ENCODE peak calls at places on chromosomes 11 and 22, in four cellular contexts. One of them, this sample, is unnamed.

GRCh38 chr11:72222106-72222891 is 2.3 kb upstream of the INPPL1 start:
- DNase-seq in HCT116: no peak
- DNase-seq in HepG2: no peak
- DNase-seq in K562: peak; percentile 16
- DNase-seq in this sample: no peak

GRCh38 chr11:100890779-100891178 is 203.7 kb downstream of the ARHGAP42 start:
- DNase-seq in HepG2: no peak
- DNase-seq in HCT116: no peak
- DNase-seq in K562: no peak
- DNase-seq in this sample: no peak

GRCh38 chr11:123519055-123519796 is 89.2 kb downstream of the GRAMD1B start:
- DNase-seq in HCT116: peak; percentile 7
- DNase-seq in HepG2: no peak
- DNase-seq in K562: no peak
- DNase-seq in this sample: no peak

GRCh38 chr22:23070418-23071162 is at the start of gene GNAZ:
- DNase-seq in K562: no peak
- DNase-seq in HCT116: no peak
- DNase-seq in HepG2: no peak
- DNase-seq in this sample: no peak

GRCh38 chr22:21942407-21942895 is 10.2 kb downstream of the PPM1F start:
- DNase-seq in HepG2: no peak
- DNase-seq in K562: no peak
- DNase-seq in HCT116: peak; percentile 44
- DNase-seq in this sample: no peak

GRCh38 chr22:48563118-48563965 is 1264.3 kb downstream of the BRD1 start:
- DNase-seq in K562: no peak
- DNase-seq in HepG2: no peak
- DNase-seq in HCT116: no peak
- DNase-seq in this sample: no peak

GRCh38 chr11:123217897-123218296 is 22.8 kb upstream of the CLMP start:
- DNase-seq in HepG2: no peak
- DNase-seq in K562: no peak
- DNase-seq in HCT116: no peak
- DNase-seq in this sample: no peak

GRCh38 chr11:30987819-30988218 is 381.7 kb downstream of the DCDC1 start:
- DNase-seq in HepG2: no peak
- DNase-seq in HCT116: no peak
- DNase-seq in K562: no peak
- DNase-seq in this sample: no peak

GRCh38 chr22:40654522-40655167 is 18.1 kb upstream of the MRTFA start:
- DNase-seq in HCT116: no peak
- DNase-seq in HepG2: no peak
- DNase-seq in K562: peak; percentile 32
- DNase-seq in this sample: no peak

GRCh38 chr11:12876340-12876739 is 132.8 kb upstream of the RASSF10 start:
- DNase-seq in HCT116: no peak
- DNase-seq in K562: no peak
- DNase-seq in HepG2: no peak
- DNase-seq in this sample: no peak

GRCh38 chr22:22884888-22885840 is 2.5 kb upstream of the IGLL5 start:
- DNase-seq in HepG2: no peak
- DNase-seq in HCT116: no peak
- DNase-seq in K562: no peak
- DNase-seq in this sample: no peak

GRCh38 chr11:31805629-31806185 is 5.4 kb downstream of the PAX6 start:
- DNase-seq in HCT116: no peak
- DNase-seq in K562: no peak
- DNase-seq in HepG2: no peak
- DNase-seq in this sample: no peak

GRCh38 chr11:128400382-128401203 is 186.8 kb downstream of the ETS1 start:
- DNase-seq in HCT116: no peak
- DNase-seq in HepG2: no peak
- DNase-seq in K562: no peak
- DNase-seq in this sample: no peak

GRCh38 chr11:63682045-63682915 is 980 bp downstream of the RTN3 start:
- DNase-seq in K562: peak; percentile 30
- DNase-seq in HepG2: peak; percentile 8
- DNase-seq in HCT116: no peak
- DNase-seq in this sample: no peak

DNA sequence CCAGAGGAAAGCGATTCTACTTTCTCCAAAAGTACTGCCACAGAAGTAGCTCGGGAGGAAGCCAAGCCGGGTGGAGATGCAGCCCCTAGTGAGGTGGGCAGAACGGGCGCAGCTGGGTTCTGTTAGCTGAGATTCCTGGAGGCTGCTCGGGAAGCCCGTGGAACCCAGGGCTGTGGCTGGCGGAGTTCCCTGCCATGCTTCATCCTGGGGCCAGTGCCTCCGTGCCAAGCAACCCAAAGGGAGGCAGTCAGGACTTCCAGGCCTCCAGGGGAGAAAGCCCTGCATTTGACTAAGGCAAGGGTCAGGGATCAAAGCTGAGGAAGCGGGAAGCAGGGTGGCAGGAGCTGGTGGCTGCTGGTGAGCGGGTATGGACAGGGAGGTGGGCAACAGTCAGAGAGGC is 6.7 kb upstream of the TRMU start:
- DNase-seq in HCT116: no peak
- DNase-seq in K562: no peak
- DNase-seq in HepG2: no peak
- DNase-seq in this sample: no peak
- TF ChIP-seq CTCF in HCT116: no peak
- TF ChIP-seq CTCF in K562: no peak
- TF ChIP-seq CTCF in HepG2: no peak
- TF ChIP-seq CTCF in this sample: no peak

GRCh38 chr11:11779975-11780374 is 61.8 kb upstream of the USP47 start:
- DNase-seq in K562: no peak
- DNase-seq in HepG2: no peak
- DNase-seq in HCT116: no peak
- DNase-seq in this sample: no peak
- H3K27me3 ChIP-seq in K562: peaks cover 14% of the 10 kb centered on the region
- H3K27me3 ChIP-seq in HepG2: peaks cover 25% of the 10 kb centered on the region
- H3K27me3 ChIP-seq in HCT116: no peaks in the 10 kb centered on the region
- H3K27me3 ChIP-seq in this sample: peaks cover 40% of the 10 kb centered on the region

DNA sequence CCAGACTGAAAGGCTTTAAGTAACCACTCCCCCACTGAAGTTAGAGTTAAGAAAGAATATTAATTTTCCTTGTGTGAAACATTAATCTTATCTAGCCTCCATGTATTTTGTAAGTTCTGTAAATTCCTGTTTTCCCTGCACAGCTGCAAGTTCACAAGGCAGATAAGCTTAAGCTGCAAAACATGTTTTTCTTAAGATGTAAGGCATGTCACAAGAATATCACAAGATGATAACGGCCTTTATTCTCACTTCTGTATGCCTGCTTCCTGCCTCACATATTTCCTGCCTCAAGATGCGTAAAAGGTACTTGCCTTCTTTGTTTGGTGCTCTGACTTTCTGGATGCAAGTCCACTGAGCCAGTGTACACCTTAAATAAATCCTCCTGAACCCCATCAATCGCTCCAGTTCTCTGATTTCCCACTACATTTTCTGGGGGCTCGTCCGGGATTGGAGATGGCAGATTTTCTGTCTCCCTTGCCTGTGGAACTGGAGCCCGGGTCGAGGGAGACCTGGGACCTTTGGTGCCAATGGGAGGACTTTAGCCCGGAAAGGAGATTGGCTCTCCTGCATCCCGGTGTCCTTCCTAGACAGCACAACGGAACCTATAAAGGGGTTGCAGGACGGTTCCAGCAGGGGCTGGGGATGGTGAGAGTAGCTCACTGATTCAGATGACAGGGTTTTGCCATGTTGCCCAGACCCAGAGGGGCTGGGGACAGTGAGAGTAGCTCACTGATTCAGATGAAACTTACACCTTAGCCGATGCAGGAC is 30.2 kb downstream of the PPARA start:
- DNase-seq in K562: no peak
- DNase-seq in HCT116: no peak
- DNase-seq in HepG2: no peak
- DNase-seq in this sample: no peak
- TF ChIP-seq TCF7L2 in K562: no peak
- TF ChIP-seq TCF7L2 in HCT116: no peak
- TF ChIP-seq TCF7L2 in HepG2: no peak
- TF ChIP-seq TCF7L2 in this sample: no peak

GRCh38 chr11:120211522-120212258 is 858 bp downstream of the OAF start:
- DNase-seq in HepG2: no peak
- DNase-seq in K562: peak; percentile 31
- DNase-seq in HCT116: no peak
- DNase-seq in this sample: no peak

GRCh38 chr11:120212926-120213325 is 2.1 kb downstream of the OAF start:
- DNase-seq in K562: no peak
- DNase-seq in HCT116: no peak
- DNase-seq in HepG2: no peak
- DNase-seq in this sample: no peak

GRCh38 chr11:120209750-120210650 is 832 bp upstream of the OAF start:
- DNase-seq in HCT116: no peak
- DNase-seq in K562: no peak
- DNase-seq in HepG2: no peak
- DNase-seq in this sample: no peak

GRCh38 chr11:120212259-120212888 is 1.5 kb downstream of the OAF start:
- DNase-seq in HCT116: no peak
- DNase-seq in K562: peak; percentile 31
- DNase-seq in HepG2: no peak
- DNase-seq in this sample: no peak

GRCh38 chr11:120210651-120211521 is at the start of gene OAF:
- DNase-seq in HepG2: peak; percentile 86
- DNase-seq in K562: peak; percentile 85
- DNase-seq in HCT116: peak; percentile 55
- DNase-seq in this sample: no peak
- TF ChIP-seq CTCF in HepG2: peak; percentile 2
- TF ChIP-seq CTCF in K562: peak; percentile 63
- TF ChIP-seq CTCF in HCT116: peak; percentile 9
- TF ChIP-seq CTCF in this sample: no peak

GRCh38 chr11:45722144-45722543 is 56.7 kb upstream of the CHST1 start:
- DNase-seq in K562: peak; percentile 45
- DNase-seq in HepG2: no peak
- DNase-seq in HCT116: no peak
- DNase-seq in this sample: no peak
- H3K27me3 ChIP-seq in K562: peaks cover 25% of the 10 kb centered on the region
- H3K27me3 ChIP-seq in HepG2: peaks cover 30% of the 10 kb centered on the region
- H3K27me3 ChIP-seq in HCT116: peaks cover 30% of the 10 kb centered on the region
- H3K27me3 ChIP-seq in this sample: peaks cover 12% of the 10 kb centered on the region

DNA sequence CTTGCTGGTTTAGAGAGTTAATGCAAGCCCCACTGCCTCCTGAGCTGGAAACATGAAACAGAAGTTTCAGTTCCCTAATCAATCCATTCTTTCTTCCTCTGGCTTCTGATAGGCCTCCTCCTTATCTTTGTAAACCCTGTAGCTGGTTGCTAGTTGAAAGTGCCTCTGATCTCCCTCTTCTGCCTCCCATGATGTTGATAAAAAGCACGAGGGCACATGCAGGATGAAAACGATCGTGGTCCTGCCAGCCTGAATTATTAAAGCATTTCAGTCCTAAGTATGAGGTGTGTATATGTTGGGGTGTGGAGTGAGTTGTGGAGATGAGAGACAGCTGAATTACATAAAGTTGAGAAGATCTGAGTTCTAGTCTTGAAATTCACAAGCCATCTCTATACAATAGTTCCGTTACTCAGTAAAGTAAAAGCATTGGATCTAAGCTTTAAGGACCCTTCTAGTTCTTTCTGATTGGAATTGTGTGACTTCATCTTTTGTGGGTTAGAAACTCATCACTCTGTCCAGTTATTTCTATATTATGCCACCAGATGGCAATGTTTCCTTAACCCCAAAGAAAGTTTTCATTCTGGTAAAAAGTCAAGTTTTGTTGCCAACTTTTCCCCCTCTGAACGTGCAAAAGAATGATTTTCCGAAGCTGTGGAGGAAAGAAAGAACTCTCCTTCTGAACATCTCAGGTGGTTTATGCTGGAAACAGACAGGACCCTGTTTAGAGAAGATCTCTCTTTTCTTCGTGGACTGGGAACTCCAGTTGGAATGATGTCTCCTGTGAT is 34.8 kb upstream of the EHF start:
- DNase-seq in K562: peak; percentile 61
- DNase-seq in HCT116: peak; percentile 56
- DNase-seq in HepG2: peak; percentile 70
- DNase-seq in this sample: peak; percentile 64
- TF ChIP-seq TCF7L2 in K562: no peak
- TF ChIP-seq TCF7L2 in HCT116: no peak
- TF ChIP-seq TCF7L2 in HepG2: no peak
- TF ChIP-seq TCF7L2 in this sample: no peak

GRCh38 chr22:43848366-43849171 is 13.7 kb downstream of the SULT4A1 start:
- DNase-seq in HCT116: peak; percentile 4
- DNase-seq in K562: no peak
- DNase-seq in HepG2: no peak
- DNase-seq in this sample: no peak
- TF ChIP-seq CTCF in HCT116: peak; percentile 47
- TF ChIP-seq CTCF in K562: peak; percentile 4
- TF ChIP-seq CTCF in HepG2: peak; percentile 69
- TF ChIP-seq CTCF in this sample: no peak